ENCODE peak calls at places on chromosomes 11 and 22, in six cellular contexts. E is hepatocyte, Z is spleen, K is vagina, W is HAP-1, G is heart right ventricle. D is an unnamed sample.

GRCh38 chr22:48937032-48937639 is 890.5 kb downstream of the BRD1 start:
- DNase-seq in E (no peak), Z (no peak), K (peak; percentile 72), W (no peak), G (no peak), D (no peak)

GRCh38 chr11:272931-273198 is 5.3 kb upstream of the NLRP6 start:
- DNase-seq in E (no peak), Z (peak; percentile 54), K (no peak), W (no peak), G (no peak), D (no peak)

GRCh38 chr11:66081505-66081904 is 11.4 kb downstream of the PACS1 start:
- DNase-seq in E (peak; percentile 29), Z (peak; percentile 93), K (no peak), W (no peak), G (peak; percentile 29), D (peak; percentile 74)

GRCh38 chr11:819943-820649 is 1.4 kb downstream of the PNPLA2 start:
- DNase-seq in E (peak; percentile 93), Z (peak; percentile 99), K (no peak), W (peak; percentile 95), G (peak; percentile 91), D (peak; percentile 97)

GRCh38 chr11:123360267-123360936 is 69.7 kb upstream of the GRAMD1B start:
- DNase-seq in E (no peak), Z (no peak), K (no peak), W (no peak), G (no peak), D (no peak)

GRCh38 chr22:22886546-22886945 is 1.1 kb upstream of the IGLL5 start:
- DNase-seq in E (no peak), Z (no peak), K (peak; percentile 18), W (no peak), G (no peak), D (no peak)

GRCh38 chr22:45091254-45091854 is 72.4 kb upstream of the NUP50 start:
- DNase-seq in E (no peak), Z (no peak), K (no peak), W (no peak), G (no peak), D (no peak)

GRCh38 chr11:126173257-126173656 is 38.2 kb downstream of the RPUSD4 start:
- DNase-seq in E (no peak), Z (peak; percentile 49), K (no peak), W (no peak), G (no peak), D (no peak)

GRCh38 chr11:35138949-35139881 is at the start of gene CD44:
- DNase-seq in E (peak; percentile 51), Z (peak; percentile 95), K (no peak), W (peak; percentile 28), G (peak; percentile 55), D (peak; percentile 77)

GRCh38 chr11:72038491-72038890 is 39.8 kb downstream of the IL18BP start:
- DNase-seq in E (peak; percentile 59), Z (no peak), K (no peak), W (no peak), G (peak; percentile 75), D (peak; percentile 27)

GRCh38 chr22:20437253-20438065 is at the start of gene SCARF2:
- DNase-seq in E (peak; percentile 86), Z (peak; percentile 75), K (no peak), W (peak; percentile 79), G (peak; percentile 71), D (peak; percentile 68)

GRCh38 chr11:66002648-66003225 is 434 bp downstream of the BANF1 start:
- DNase-seq in E (no peak), Z (no peak), K (no peak), W (no peak), G (peak; percentile 48), D (peak; percentile 79)

GRCh38 chr11:20077973-20078372 is 82.3 kb downstream of the DBX1 start:
- DNase-seq in E (peak; percentile 31), Z (no peak), K (no peak), W (no peak), G (no peak), D (no peak)

GRCh38 chr11:93542753-93543246 is 391 bp downstream of the SMCO4 start:
- DNase-seq in E (no peak), Z (peak; percentile 89), K (no peak), W (peak; percentile 43), G (no peak), D (peak; percentile 64)

GRCh38 chr11:46252373-46252914 is 25.0 kb upstream of the CREB3L1 start:
- DNase-seq in E (peak; percentile 79), Z (no peak), K (no peak), W (peak; percentile 43), G (no peak), D (no peak)

GRCh38 chr11:130781906-130782305 is 134.4 kb downstream of the SNX19 start:
- DNase-seq in E (no peak), Z (no peak), K (peak; percentile 37), W (no peak), G (no peak), D (no peak)

GRCh38 chr22:38098410-38099249 is 11.9 kb downstream of the BAIAP2L2 start:
- DNase-seq in E (peak; percentile 55), Z (no peak), K (no peak), W (no peak), G (no peak), D (no peak)

GRCh38 chr11:30150425-30150824 is 80.4 kb upstream of the FSHB start:
- DNase-seq in E (no peak), Z (no peak), K (no peak), W (no peak), G (no peak), D (no peak)

GRCh38 chr22:32202539-32203180 is 2.2 kb downstream of the RFPL2 start:
- DNase-seq in E (peak; percentile 84), Z (no peak), K (no peak), W (peak; percentile 44), G (peak; percentile 18), D (peak; percentile 59)

GRCh38 chr11:116981216-116981887 is 116.9 kb downstream of the SIK3 start:
- DNase-seq in E (no peak), Z (peak; percentile 33), K (no peak), W (no peak), G (no peak), D (no peak)

GRCh38 chr22:35568751-35569725 is 28.4 kb downstream of the RASD2 start:
- DNase-seq in E (peak; percentile 35), Z (no peak), K (no peak), W (no peak), G (no peak), D (no peak)

GRCh38 chr11:9573775-9574555 is 495 bp downstream of the WEE1 start:
- DNase-seq in E (peak; percentile 46), Z (peak; percentile 89), K (no peak), W (no peak), G (peak; percentile 23), D (no peak)

GRCh38 chr22:29267462-29267857 is 321 bp downstream of the RHBDD3 start:
- DNase-seq in E (no peak), Z (no peak), K (no peak), W (no peak), G (no peak), D (no peak)
- H3K4me1 ChIP-seq in E (peaks cover 32% of the 10 kb centered on the region), Z (peaks cover 72% of the 10 kb centered on the region), K (peaks cover 56% of the 10 kb centered on the region), W (peaks cover 31% of the 10 kb centered on the region), G (peaks cover 53% of the 10 kb centered on the region), D (peaks cover 33% of the 10 kb centered on the region)

DNA sequence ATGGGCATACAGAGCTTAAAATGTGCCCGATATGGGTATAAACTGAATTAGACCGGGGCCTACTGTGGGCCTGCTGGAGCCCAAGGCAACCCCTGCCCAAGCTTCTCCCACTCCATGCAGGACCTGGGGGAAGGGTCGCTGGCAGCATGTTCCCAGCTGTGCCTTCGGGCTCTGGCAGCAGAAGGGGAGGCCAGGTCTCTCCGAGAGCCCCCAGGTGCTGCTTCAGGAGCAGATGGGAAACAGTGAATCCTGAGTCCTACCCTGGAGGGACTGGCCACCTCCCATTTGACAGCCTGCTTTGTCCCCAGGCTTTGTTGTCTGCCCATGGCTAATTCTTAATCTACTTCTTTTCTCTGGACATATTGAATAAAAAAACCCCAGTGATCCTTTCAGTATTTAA is 315.6 kb upstream of the B3GAT1 start:
- DNase-seq in E (no peak), Z (peak; percentile 58), K (no peak), W (no peak), G (no peak), D (no peak)
- H3K4me3 ChIP-seq in E (no peak overlapping the region), Z (no peak overlapping the region), K (no peak overlapping the region), W (no peak overlapping the region), G (no peak overlapping the region), D (no peak overlapping the region)

GRCh38 chr11:47398011-47398410 is 10.4 kb upstream of the SLC39A13 start:
- DNase-seq in E (no peak), Z (peak; percentile 61), K (no peak), W (no peak), G (no peak), D (peak; percentile 8)

GRCh38 chr11:47394322-47395224 is 13.8 kb upstream of the SLC39A13 start:
- DNase-seq in E (no peak), Z (peak; percentile 96), K (no peak), W (no peak), G (peak; percentile 68), D (no peak)

GRCh38 chr11:47394050-47394321 is 14.4 kb upstream of the SLC39A13 start:
- DNase-seq in E (no peak), Z (peak; percentile 93), K (no peak), W (no peak), G (no peak), D (no peak)

GRCh38 chr11:47395225-47396048 is 13.0 kb upstream of the SLC39A13 start:
- DNase-seq in E (no peak), Z (peak; percentile 90), K (no peak), W (no peak), G (no peak), D (peak; percentile 30)

DNA sequence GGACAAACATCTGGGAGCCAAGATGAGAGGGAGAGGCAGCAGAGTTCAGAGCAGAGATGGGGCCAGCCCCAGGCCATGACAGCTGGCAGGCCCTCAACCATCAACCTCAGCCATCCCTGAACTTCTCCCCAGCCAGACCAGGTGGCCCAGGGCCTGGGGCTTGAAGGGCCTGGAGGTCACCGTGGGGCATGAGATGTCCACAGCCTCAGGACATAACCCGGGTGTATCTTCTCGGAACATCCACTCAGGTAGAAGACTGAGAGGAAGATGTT is 12.4 kb upstream of the SLC39A13 start:
- DNase-seq in E (no peak), Z (peak; percentile 74), K (no peak), W (no peak), G (no peak), D (no peak)
- H3K4me1 ChIP-seq in E (peaks cover 6% of the 10 kb centered on the region), Z (peaks cover 82% of the 10 kb centered on the region), K (peaks cover 33% of the 10 kb centered on the region), W (peaks cover 6% of the 10 kb centered on the region), G (peaks cover 43% of the 10 kb centered on the region), D (no peaks in the 10 kb centered on the region)

GRCh38 chr11:119306373-119306890 is 10.5 kb downstream of the MCAM start:
- DNase-seq in E (no peak), Z (no peak), K (no peak), W (no peak), G (no peak), D (no peak)

GRCh38 chr11:119307219-119307618 is 9.7 kb downstream of the MCAM start:
- DNase-seq in E (no peak), Z (no peak), K (no peak), W (no peak), G (no peak), D (no peak)

GRCh38 chr11:119303227-119303718 is 13.7 kb downstream of the MCAM start:
- DNase-seq in E (no peak), Z (no peak), K (no peak), W (no peak), G (no peak), D (no peak)

GRCh38 chr11:119307974-119308373 is 9.0 kb downstream of the MCAM start:
- DNase-seq in E (no peak), Z (no peak), K (no peak), W (no peak), G (no peak), D (no peak)

GRCh38 chr11:119305556-119306372 is 11.2 kb downstream of the MCAM start:
- DNase-seq in E (no peak), Z (no peak), K (no peak), W (no peak), G (no peak), D (no peak)
- H3K4me3 ChIP-seq in E (no peak overlapping the region), Z (no peak overlapping the region), K (no peak overlapping the region), W (no peak overlapping the region), G (no peak overlapping the region), D (no peak overlapping the region)

GRCh38 chr11:118153976-118154375 is 1.4 kb upstream of the SCN4B start:
- DNase-seq in E (no peak), Z (no peak), K (no peak), W (no peak), G (no peak), D (no peak)
- H3K4me1 ChIP-seq in E (peaks cover 27% of the 10 kb centered on the region), Z (peaks cover 20% of the 10 kb centered on the region), K (peaks cover 17% of the 10 kb centered on the region), W (no peaks in the 10 kb centered on the region), G (peaks cover 36% of the 10 kb centered on the region), D (peaks cover 6% of the 10 kb centered on the region)